ENCODE peak calls at places on chromosomes 3 and 15, in six cellular contexts. A, L, G, D, T and V are unnamed samples.

GRCh38 chr3:188272481-188273372 is 118.8 kb downstream of the LPP start:
- DNase-seq in G (no peak), D (peak; percentile 56), A (no peak), T (no peak), L (no peak), V (no peak)

GRCh38 chr3:169746924-169747323 is 17.9 kb downstream of the TERC start:
- DNase-seq in T (no peak), A (no peak), D (no peak), L (no peak), G (no peak), V (no peak)

GRCh38 chr15:29270169-29270955 is 740 bp upstream of the NSMCE3 start:
- DNase-seq in L (no peak), D (peak; percentile 58), A (no peak), G (peak; percentile 16), T (no peak), V (peak; percentile 21)

GRCh38 chr15:79769081-79769481 is 127.7 kb downstream of the MTHFS start:
- DNase-seq in G (no peak), D (no peak), T (no peak), L (no peak), A (no peak), V (peak; percentile 17)

GRCh38 chr3:96986241-96986640 is 171.8 kb downstream of the EPHA6 start:
- DNase-seq in D (peak; percentile 0), A (no peak), L (no peak), T (no peak), G (no peak), V (no peak)

GRCh38 chr3:17070560-17070959 is 185.8 kb downstream of the PLCL2 start:
- DNase-seq in L (no peak), T (no peak), G (no peak), D (no peak), A (no peak), V (no peak)

GRCh38 chr15:32743411-32744145 is 25.8 kb downstream of the GREM1 start:
- DNase-seq in D (peak; percentile 36), A (no peak), T (no peak), G (no peak), L (no peak), V (no peak)

GRCh38 chr3:197599089-197599765 is 43.5 kb upstream of the BDH1 start:
- DNase-seq in D (peak; percentile 98), A (peak; percentile 85), G (peak; percentile 93), T (peak; percentile 72), L (peak; percentile 73), V (peak; percentile 91)

DNA sequence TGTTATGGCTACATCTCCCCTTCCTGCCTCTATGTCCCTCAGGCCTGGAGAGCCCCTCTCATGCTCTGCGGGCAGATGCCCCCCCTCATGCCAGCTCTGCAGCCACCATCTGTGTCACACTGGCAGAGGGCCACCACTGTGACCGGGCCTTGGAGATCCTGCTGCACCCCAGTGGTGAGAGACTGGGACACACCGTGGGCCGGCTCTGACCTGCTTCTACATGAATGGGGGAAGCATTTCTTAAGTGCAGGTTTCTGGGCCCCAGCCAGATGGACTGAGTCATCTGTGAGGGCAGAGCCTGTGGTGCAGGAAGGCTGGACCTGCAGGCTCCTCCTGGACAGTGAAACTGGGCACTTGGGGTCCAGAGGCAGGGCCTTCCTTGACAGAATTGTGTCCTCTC is 4.8 kb downstream of the VWA5B2 start:
- DNase-seq in G (no peak), D (peak; percentile 98), A (peak; percentile 56), L (peak; percentile 80), T (peak; percentile 49), V (peak; percentile 26)
- TF ChIP-seq CTCF in G (no peak), D (no peak), A (no peak), L (no peak), T (no peak), V (no peak)

GRCh38 chr3:27025718-27026117 is 343.5 kb downstream of the NEK10 start:
- DNase-seq in L (no peak), A (no peak), G (no peak), D (no peak), T (no peak), V (no peak)

DNA sequence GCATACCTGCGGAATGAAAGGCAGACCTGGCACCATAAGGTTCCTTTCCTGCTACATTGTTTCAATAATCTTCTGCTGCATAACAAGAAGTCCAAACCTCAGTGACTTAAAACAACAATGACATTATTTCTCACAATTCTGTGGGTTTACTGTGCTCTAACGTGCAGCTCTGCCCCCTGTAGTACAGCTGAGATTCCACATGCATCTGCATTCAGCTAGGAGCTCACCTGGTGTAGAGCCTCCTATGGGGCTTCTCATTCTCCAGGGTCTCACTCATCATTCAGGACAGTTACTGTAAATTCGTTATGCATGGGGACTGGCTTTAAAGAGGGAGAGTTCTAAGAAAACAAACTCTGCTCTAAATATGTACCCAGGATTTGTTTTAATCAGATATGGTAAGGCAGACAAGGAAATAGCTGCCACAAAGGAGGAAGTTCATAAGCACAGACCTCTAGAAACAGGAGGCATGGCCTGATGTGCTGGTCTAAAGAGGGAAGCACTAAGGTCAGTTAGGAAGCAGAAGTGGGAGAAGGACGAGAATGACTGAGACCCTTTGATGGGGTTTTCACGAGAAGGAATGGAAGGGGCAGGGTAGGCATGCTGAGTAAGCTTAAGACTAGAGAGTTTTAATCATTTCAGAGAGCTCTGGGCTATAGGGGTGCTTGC is 347.0 kb downstream of the NEK10 start:
- DNase-seq in A (no peak), T (no peak), L (no peak), G (no peak), D (no peak), V (no peak)
- TF ChIP-seq CTCF in A (no peak), T (no peak), L (no peak), G (no peak), D (no peak), V (peak; percentile 26)

GRCh38 chr3:45545476-45545875 is 49.1 kb upstream of the LIMD1 start:
- DNase-seq in G (no peak), T (no peak), L (no peak), A (no peak), D (no peak), V (no peak)

GRCh38 chr3:45546223-45546622 is 48.3 kb upstream of the LIMD1 start:
- DNase-seq in G (no peak), L (no peak), T (no peak), A (no peak), D (no peak), V (no peak)

GRCh38 chr3:45546636-45547201 is 47.8 kb upstream of the LIMD1 start:
- DNase-seq in T (no peak), G (no peak), A (no peak), L (no peak), D (no peak), V (peak; percentile 37)

GRCh38 chr3:45544024-45544718 is 50.4 kb upstream of the LIMD1 start:
- DNase-seq in L (no peak), T (no peak), D (no peak), A (no peak), G (no peak), V (no peak)

GRCh38 chr3:45544719-45545296 is 49.7 kb upstream of the LIMD1 start:
- DNase-seq in A (no peak), T (no peak), L (no peak), D (no peak), G (no peak), V (no peak)
- TF ChIP-seq CTCF in A (no peak), T (no peak), L (peak; percentile 13), D (peak; percentile 21), G (peak; percentile 11), V (no peak)

GRCh38 chr15:86115138-86115801 is 35.6 kb downstream of the AGBL1 start:
- DNase-seq in G (no peak), D (peak; percentile 39), T (no peak), L (no peak), A (peak; percentile 13), V (no peak)
- TF ChIP-seq CTCF in G (no peak), D (no peak), T (peak; percentile 35), L (peak; percentile 21), A (peak; percentile 59), V (no peak)